ENCODE peak calls at places on chromosomes 6 and 20, in five cellular contexts. V is neuronal stem cell, W is mesendoderm, J is H9, X is IMR-90. U is an unnamed sample.

GRCh38 chr6:15366879-15367278 is 121.0 kb downstream of the JARID2 start:
- DNase-seq in W (no peak), V (no peak), X (no peak), J (no peak), U (no peak)

GRCh38 chr6:143609501-143609900 is 68.3 kb upstream of the PHACTR2 start:
- DNase-seq in V (no peak), W (no peak), J (no peak), X (no peak), U (no peak)

GRCh38 chr6:90290991-90291390 is 5.7 kb downstream of the BACH2 start:
- DNase-seq in W (no peak), X (peak), V (no peak), J (no peak), U (no peak)

GRCh38 chr6:71584712-71585436 is 296.3 kb downstream of the OGFRL1 start:
- DNase-seq in X (no peak), W (no peak), V (no peak), J (no peak), U (no peak)

GRCh38 chr20:6212903-6213302 is 90.1 kb upstream of the FERMT1 start:
- DNase-seq in X (no peak), V (no peak), J (peak), W (no peak), U (no peak)

GRCh38 chr6:166172546-166172945 is 4.9 kb upstream of the TBXT start:
- DNase-seq in W (no peak), X (no peak), J (no peak), V (no peak), U (no peak)

GRCh38 chr20:35788796-35789195 is 17.0 kb downstream of the PHF20 start:
- DNase-seq in W (peak), X (no peak), J (no peak), V (no peak), U (no peak)

GRCh38 chr6:155647354-155647753 is 191.7 kb upstream of the NOX3 start:
- DNase-seq in X (peak), W (no peak), V (no peak), J (no peak), U (no peak)

GRCh38 chr20:50122763-50123162 is 9.8 kb upstream of the UBE2V1 start:
- DNase-seq in W (no peak), J (no peak), V (no peak), X (no peak), U (no peak)

GRCh38 chr6:90415178-90415577 is 118.5 kb upstream of the BACH2 start:
- DNase-seq in J (no peak), V (no peak), W (no peak), X (no peak), U (no peak)

GRCh38 chr20:64035066-64035932 is 683 bp upstream of the C20orf204 start:
- DNase-seq in J (no peak), X (no peak), V (no peak), W (no peak), U (no peak)

GRCh38 chr20:64035933-64036345 is at the start of gene C20orf204:
- DNase-seq in W (peak), V (no peak), J (peak), X (no peak), U (no peak)

GRCh38 chr20:64037498-64038213 is 1.7 kb downstream of the C20orf204 start:
- DNase-seq in W (peak), V (no peak), X (no peak), J (peak), U (no peak)

GRCh38 chr20:64037199-64037497 is 1.2 kb downstream of the C20orf204 start:
- DNase-seq in V (no peak), J (no peak), W (no peak), X (no peak), U (no peak)

GRCh38 chr20:64036346-64037198 is 590 bp downstream of the C20orf204 start:
- DNase-seq in X (peak), V (no peak), W (no peak), J (no peak), U (no peak)
- H2AK5ac ChIP-seq in X (no peak), V (peak), W (no peak), J (no peak), U (no peak)

DNA sequence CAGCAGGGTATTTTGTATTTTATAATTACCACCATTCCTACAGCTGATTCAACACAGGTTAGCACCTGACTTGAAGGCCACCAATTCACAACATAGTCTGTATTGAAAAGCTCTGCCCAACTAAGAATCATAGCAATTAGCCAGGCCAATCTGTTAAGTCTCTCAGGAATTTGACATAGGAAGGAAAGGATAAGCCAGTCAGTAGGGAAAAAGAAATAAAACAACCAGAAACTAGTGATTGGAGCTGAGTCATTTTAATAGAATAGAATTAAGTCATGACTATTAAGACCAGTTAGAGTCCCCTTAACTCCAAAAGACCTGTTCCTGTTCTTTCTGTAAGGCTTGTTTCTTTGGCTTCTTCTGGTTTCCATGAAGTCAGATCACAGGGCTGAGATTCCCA is 8.1 kb downstream of the RANBP9 start:
- DNase-seq in W (peak), X (no peak), V (no peak), J (no peak), U (no peak)
- H3K4me2 ChIP-seq in W (no peak), X (no peak), V (no peak), J (no peak), U (no peak)

GRCh38 chr6:3426091-3426780 is 30.6 kb downstream of the SLC22A23 start:
- DNase-seq in V (no peak), X (no peak), W (no peak), J (no peak), U (no peak)
- H2BK15ac ChIP-seq in V (no peak), X (no peak), W (no peak), J (no peak), U (no peak)

DNA sequence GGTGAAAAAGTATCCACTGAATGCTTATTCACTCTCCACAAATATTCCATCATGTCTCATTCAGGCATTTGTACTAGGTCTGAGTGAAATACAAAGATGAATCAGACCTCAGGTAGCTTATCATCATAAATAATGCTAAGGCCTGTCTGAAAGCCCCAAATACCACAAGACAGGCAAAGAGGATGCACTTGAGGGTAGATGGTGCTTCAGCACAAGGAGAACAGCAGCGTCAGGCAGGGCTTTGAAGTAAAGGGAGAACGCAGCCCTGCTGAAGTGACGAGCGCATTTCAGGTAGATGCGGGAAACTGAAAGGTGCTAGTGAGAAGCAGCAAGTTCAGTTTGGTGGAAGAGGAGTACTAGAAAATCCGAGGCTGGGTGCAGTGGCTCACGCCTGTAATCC is 38.7 kb downstream of the MAP3K5 start:
- DNase-seq in X (no peak), V (no peak), W (no peak), J (no peak), U (no peak)
- H2AK5ac ChIP-seq in X (no peak), V (no peak), W (no peak), J (no peak), U (no peak)

GRCh38 chr6:16837217-16837972 is 76.1 kb upstream of the ATXN1 start:
- DNase-seq in V (no peak), J (no peak), W (no peak), X (no peak), U (no peak)
- H3K4me2 ChIP-seq in V (no peak), J (no peak), W (no peak), X (peak), U (no peak)

GRCh38 chr20:34231634-34232033 is 9.6 kb upstream of the ASIP start:
- DNase-seq in X (no peak), W (no peak), J (no peak), V (no peak), U (no peak)
- H2BK15ac ChIP-seq in X (no peak), W (no peak), J (no peak), V (no peak), U (no peak)

GRCh38 chr6:26024651-26025046 is 62.0 kb downstream of the TRIM38 start:
- DNase-seq in W (no peak), V (no peak), X (no peak), J (no peak), U (no peak)
- H2AK5ac ChIP-seq in W (no peak), V (no peak), X (no peak), J (no peak), U (no peak)

U was measured in mesenchymal stem cell.